ENCODE peak calls at places on chromosome 19, in six cellular contexts. J, P, H, G, Y and C are unnamed samples.
A peak's percentile ranks its signal among the peaks of the same experiment; 100 is the strongest.

GRCh38 chr19:49798574-49798973 is 14.5 kb downstream of the FUZ start:
- DNase-seq in Y (no peak), H (no peak), G (no peak), J (no peak), P (no peak), C (no peak)

GRCh38 chr19:44747739-44748425 is 626 bp upstream of the BCL3 start:
- DNase-seq in P (peak; percentile 46), Y (peak; percentile 69), J (no peak), H (peak; percentile 73), G (peak; percentile 73), C (peak; percentile 89)

GRCh38 chr19:30276312-30276884 is 95.8 kb upstream of the ZNF536 start:
- DNase-seq in J (no peak), Y (no peak), P (no peak), H (no peak), G (no peak), C (no peak)

GRCh38 chr19:8445488-8446001 is 770 bp downstream of the HNRNPM start:
- DNase-seq in Y (peak; percentile 67), G (no peak), J (peak; percentile 74), H (peak; percentile 41), P (peak; percentile 69), C (peak; percentile 83)

GRCh38 chr19:6066661-6067646 is 43.3 kb downstream of the RFX2 start:
- DNase-seq in Y (peak; percentile 92), P (peak; percentile 73), H (peak; percentile 96), G (peak; percentile 87), J (peak; percentile 58), C (peak; percentile 91)

GRCh38 chr19:49216076-49216475 is 58.5 kb downstream of the TRPM4 start:
- DNase-seq in H (no peak), J (no peak), Y (no peak), P (no peak), G (no peak), C (no peak)

GRCh38 chr19:52351512-52351911 is 15.5 kb downstream of the ZNF610 start:
- DNase-seq in Y (no peak), G (no peak), H (no peak), P (peak; percentile 43), J (no peak), C (no peak)

GRCh38 chr19:5178841-5179625 is 161.6 kb downstream of the PTPRS start:
- DNase-seq in H (no peak), P (no peak), G (no peak), Y (no peak), J (no peak), C (no peak)

GRCh38 chr19:55641376-55642152 is 762 bp downstream of the ZNF580 start:
- DNase-seq in G (peak; percentile 42), H (peak; percentile 29), J (no peak), Y (no peak), P (peak; percentile 62), C (no peak)

GRCh38 chr19:5308471-5309437 is 31.9 kb downstream of the PTPRS start:
- DNase-seq in J (peak; percentile 51), G (peak; percentile 95), P (no peak), H (peak; percentile 76), Y (peak; percentile 72), C (peak; percentile 78)

GRCh38 chr19:49758292-49758691 is 4.8 kb downstream of the TSKS start:
- DNase-seq in P (no peak), H (no peak), Y (no peak), G (peak; percentile 36), J (no peak), C (no peak)

GRCh38 chr19:9819590-9819898 is 665 bp upstream of the FBXL12 start:
- DNase-seq in Y (no peak), P (no peak), J (peak; percentile 91), H (no peak), G (no peak), C (no peak)

GRCh38 chr19:34556500-34556899 is 74.9 kb downstream of the WTIP start:
- DNase-seq in J (peak; percentile 27), H (no peak), P (peak; percentile 10), G (no peak), Y (no peak), C (no peak)

GRCh38 chr19:42540071-42540553 is 11.8 kb upstream of the CEACAM1 start:
- DNase-seq in P (no peak), G (peak; percentile 12), Y (peak; percentile 1), H (no peak), J (no peak), C (peak; percentile 52)

GRCh38 chr19:2787115-2787514 is 1.8 kb downstream of the THOP1 start:
- DNase-seq in Y (no peak), H (no peak), P (no peak), J (no peak), G (no peak), C (no peak)

GRCh38 chr19:39032164-39032918 is at the start of gene FBXO27:
- DNase-seq in H (no peak), P (peak; percentile 6), Y (no peak), G (no peak), J (peak; percentile 68), C (peak; percentile 72)

GRCh38 chr19:18543814-18544475 is 572 bp upstream of the FKBP8 start:
- DNase-seq in H (no peak), G (peak; percentile 56), Y (peak; percentile 51), J (peak; percentile 90), P (peak; percentile 32), C (peak; percentile 72)

GRCh38 chr19:19443902-19444693 is 38.6 kb downstream of the GATAD2A start:
- DNase-seq in G (no peak), Y (no peak), P (no peak), H (no peak), J (no peak), C (no peak)

GRCh38 chr19:12687496-12688196 is at the start of gene GNG14:
- DNase-seq in J (no peak), G (no peak), P (no peak), H (no peak), Y (no peak), C (no peak)

GRCh38 chr19:43759515-43759914 is 4.8 kb upstream of the SMG9 start:
- DNase-seq in J (peak; percentile 39), G (peak; percentile 49), H (no peak), Y (no peak), P (no peak), C (no peak)

GRCh38 chr19:13118424-13119193 is 545 bp downstream of the NACC1 start:
- DNase-seq in Y (peak; percentile 52), J (peak; percentile 92), P (peak; percentile 84), G (no peak), H (no peak), C (peak; percentile 91)

GRCh38 chr19:6852001-6852400 is 35.4 kb upstream of the ADGRE1 start:
- DNase-seq in Y (no peak), G (no peak), P (no peak), J (no peak), H (no peak), C (no peak)

GRCh38 chr19:4596033-4596904 is 36.8 kb upstream of the SEMA6B start:
- DNase-seq in Y (no peak), J (no peak), H (no peak), P (no peak), G (no peak), C (no peak)

GRCh38 chr19:1155352-1156304 is 18.4 kb downstream of the SBNO2 start:
- DNase-seq in Y (no peak), H (no peak), P (no peak), G (no peak), J (no peak), C (no peak)
- H3K27ac ChIP-seq in Y (peak overlapping the region; percentile 88), H (peak overlapping the region; percentile 79), P (peak overlapping the region; percentile 78), G (peak overlapping the region; percentile 99), J (no peak overlapping the region), C (peak overlapping the region; percentile 97)

GRCh38 chr19:16831531-16831930 is 2.3 kb downstream of the SIN3B start:
- DNase-seq in H (no peak), P (no peak), Y (no peak), G (no peak), J (no peak), C (no peak)

GRCh38 chr19:16836906-16837362 is 7.7 kb downstream of the SIN3B start:
- DNase-seq in J (no peak), G (no peak), Y (no peak), H (no peak), P (no peak), C (no peak)

GRCh38 chr19:16834747-16835146 is 5.5 kb downstream of the SIN3B start:
- DNase-seq in Y (no peak), H (no peak), P (no peak), J (no peak), G (no peak), C (no peak)

GRCh38 chr19:16841391-16841926 is 12.3 kb downstream of the SIN3B start:
- DNase-seq in H (no peak), P (peak; percentile 58), G (no peak), J (no peak), Y (no peak), C (no peak)

DNA sequence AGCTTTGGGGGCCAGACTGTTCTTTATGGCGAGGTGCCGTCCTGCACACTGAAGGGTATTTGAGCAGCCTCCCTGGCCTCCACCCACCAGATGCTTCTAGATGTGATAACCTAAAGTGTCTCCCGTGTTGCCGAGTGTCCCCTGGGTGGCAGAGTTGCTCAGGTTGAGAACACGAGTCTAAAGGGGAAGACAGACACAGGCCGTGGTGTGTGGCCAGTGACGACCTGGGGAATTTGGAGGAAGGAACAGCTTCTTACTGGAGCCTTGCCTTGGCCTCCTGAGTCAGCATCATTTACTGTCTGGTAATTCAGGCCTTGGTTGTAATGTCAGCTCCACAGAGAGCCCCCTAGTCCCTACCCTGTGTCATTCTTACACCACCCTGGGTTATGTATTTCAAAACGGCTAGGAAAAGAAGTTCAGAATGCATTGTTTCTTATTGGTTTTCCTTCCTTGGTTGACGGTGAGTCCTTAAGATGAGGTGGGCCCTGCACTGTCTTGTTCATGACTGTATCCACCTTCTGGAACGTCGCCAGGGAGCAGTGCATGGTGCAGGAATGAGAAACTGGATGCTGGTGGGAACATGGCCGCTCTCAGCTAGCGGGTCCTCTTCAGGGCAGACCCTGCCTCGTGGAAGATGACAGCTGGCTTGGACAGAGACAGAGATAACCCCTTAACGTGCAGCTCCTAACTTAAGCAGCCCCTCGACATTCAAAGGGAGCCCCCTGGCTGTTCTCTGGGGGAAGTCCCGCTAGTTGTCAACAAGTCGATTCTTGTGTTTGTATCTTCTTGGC is 7.1 kb downstream of the SIN3B start:
- DNase-seq in P (no peak), J (no peak), Y (no peak), H (no peak), G (no peak), C (no peak)
- TF ChIP-seq CTCF in P (peak; percentile 19), J (peak; percentile 57), Y (no peak), H (no peak), G (no peak), C (no peak)

GRCh38 chr19:47109541-47110375 is 3.8 kb downstream of the ZC3H4 start:
- DNase-seq in G (peak; percentile 61), P (no peak), H (no peak), Y (no peak), J (peak; percentile 19), C (no peak)
- H3K4me3 ChIP-seq in G (peak overlapping the region; percentile 75), P (peak overlapping the region; percentile 79), H (peak overlapping the region; percentile 83), Y (peak overlapping the region; percentile 99), J (peak overlapping the region; percentile 89), C (peak overlapping the region; percentile 88)

DNA sequence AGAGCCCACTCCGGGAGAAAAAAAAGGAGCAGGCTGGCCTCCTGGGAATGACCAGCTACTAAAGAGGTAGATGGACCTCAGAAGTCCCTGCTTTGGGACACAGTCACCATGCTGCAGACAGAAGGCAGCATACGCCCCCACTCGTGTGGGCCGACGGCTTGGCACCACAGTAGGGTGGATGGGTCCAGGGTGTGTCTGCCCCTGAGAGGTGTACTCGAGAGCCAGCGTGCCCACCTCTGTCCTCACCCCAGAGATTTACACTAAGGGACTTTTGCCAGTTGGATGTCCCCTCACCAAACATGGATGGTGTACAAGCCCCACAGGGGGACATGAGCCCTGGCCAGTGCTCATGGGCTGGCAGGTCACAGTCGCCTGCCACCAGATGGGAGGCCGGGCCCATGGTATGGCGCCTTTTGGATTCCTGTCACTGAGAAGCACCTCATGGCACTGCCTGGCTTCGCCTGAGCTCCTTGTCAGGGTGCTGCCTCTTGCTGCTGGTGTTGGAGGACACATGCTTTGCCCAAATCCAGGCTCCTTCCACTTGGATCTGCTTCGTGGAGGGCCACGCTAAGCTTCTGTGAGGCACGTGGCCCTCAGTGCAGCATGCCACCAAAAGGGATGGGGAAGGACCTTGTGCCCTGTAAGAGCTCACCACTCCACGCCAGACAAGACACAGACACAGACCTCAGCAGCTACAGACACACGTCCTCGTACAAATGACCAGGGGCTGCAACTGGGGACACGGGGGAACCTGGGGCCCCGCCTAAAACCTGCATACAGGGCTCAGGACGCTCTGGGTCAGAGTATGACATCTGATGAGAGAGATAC is 13.3 kb upstream of the EPHX3 start:
- DNase-seq in P (no peak), G (no peak), J (no peak), Y (no peak), H (no peak), C (no peak)
- H3K27ac ChIP-seq in P (peak overlapping the region; percentile 23), G (no peak overlapping the region), J (no peak overlapping the region), Y (peak overlapping the region; percentile 85), H (peak overlapping the region; percentile 98), C (peak overlapping the region; percentile 11)